ENCODE peak calls at places on chromosome 3, in nine cellular contexts. F is mammary epithelial cell, V is choroid plexus epithelial cell, X is NB4, O is fibroblast of the aortic adventitia, L is cardiac muscle cell, G is mucosa of descending colon, H is endothelial cell of umbilical vein, U is psoas muscle. D is an unnamed sample.

GRCh38 chr3:48982016-48982415 is 8.0 kb upstream of the P4HTM start:
- DNase-seq in F (no peak), V (no peak), X (no peak), O (no peak), L (no peak), G (no peak), H (no peak), U (no peak), D (no peak)

GRCh38 chr3:194572944-194573491 is 60.2 kb downstream of the TMEM44 start:
- DNase-seq in F (peak; percentile 62), V (peak; percentile 70), X (no peak), O (peak; percentile 76), L (no peak), G (no peak), H (no peak), U (no peak), D (peak; percentile 81)

GRCh38 chr3:115100172-115100571 is 46.9 kb downstream of the ZBTB20 start:
- DNase-seq in F (peak; percentile 62), V (peak; percentile 84), X (peak; percentile 1), O (peak; percentile 78), L (peak; percentile 14), G (no peak), H (peak; percentile 74), U (no peak), D (peak; percentile 9)

GRCh38 chr3:110995461-110996226 is 76.0 kb upstream of the NECTIN3 start:
- DNase-seq in F (peak; percentile 55), V (peak; percentile 53), X (peak; percentile 4), O (peak; percentile 3), L (no peak), G (no peak), H (peak; percentile 6), U (no peak), D (peak; percentile 68)

GRCh38 chr3:177135841-177136492 is 61.3 kb downstream of the TBL1XR1 start:
- DNase-seq in F (no peak), V (no peak), X (no peak), O (no peak), L (no peak), G (no peak), H (no peak), U (no peak), D (no peak)

GRCh38 chr3:29384640-29385039 is 103.8 kb downstream of the RBMS3 start:
- DNase-seq in F (peak; percentile 70), V (peak; percentile 79), X (no peak), O (peak; percentile 91), L (peak; percentile 34), G (no peak), H (no peak), U (peak; percentile 30), D (peak; percentile 86)

GRCh38 chr3:121834079-121834730 is 655 bp downstream of the IQCB1 start:
- DNase-seq in F (peak; percentile 37), V (peak; percentile 22), X (peak; percentile 25), O (no peak), L (peak; percentile 26), G (peak; percentile 48), H (peak; percentile 4), U (peak; percentile 17), D (no peak)

GRCh38 chr3:12909710-12910109 is 68.3 kb upstream of the RPL32 start:
- DNase-seq in F (no peak), V (no peak), X (no peak), O (no peak), L (no peak), G (no peak), H (no peak), U (no peak), D (no peak)

GRCh38 chr3:184546252-184546651 is 15.3 kb upstream of the EPHB3 start:
- DNase-seq in F (no peak), V (no peak), X (peak; percentile 48), O (no peak), L (no peak), G (no peak), H (no peak), U (no peak), D (no peak)

GRCh38 chr3:127682576-127682975 is 9.8 kb downstream of the ABTB1 start:
- DNase-seq in F (no peak), V (no peak), X (no peak), O (no peak), L (no peak), G (peak; percentile 17), H (no peak), U (no peak), D (no peak)

GRCh38 chr3:19029837-19030835 is 118.2 kb upstream of the KCNH8 start:
- DNase-seq in F (no peak), V (no peak), X (peak; percentile 2), O (no peak), L (no peak), G (no peak), H (no peak), U (no peak), D (no peak)

GRCh38 chr3:112132975-112133448 is at the start of gene GCSAM:
- DNase-seq in F (peak; percentile 81), V (peak; percentile 17), X (peak; percentile 36), O (no peak), L (no peak), G (no peak), H (no peak), U (peak; percentile 31), D (no peak)

GRCh38 chr3:48432411-48433371 is 2.8 kb upstream of the PLXNB1 start:
- DNase-seq in F (peak; percentile 94), V (peak; percentile 23), X (peak; percentile 44), O (no peak), L (no peak), G (peak; percentile 46), H (no peak), U (no peak), D (no peak)

GRCh38 chr3:174365796-174366195 is 493.3 kb upstream of the NAALADL2 start:
- DNase-seq in F (no peak), V (no peak), X (no peak), O (no peak), L (no peak), G (no peak), H (no peak), U (no peak), D (no peak)

GRCh38 chr3:177694316-177694715 is 497.0 kb upstream of the TBL1XR1 start:
- DNase-seq in F (no peak), V (peak; percentile 91), X (no peak), O (peak; percentile 65), L (no peak), G (no peak), H (peak; percentile 95), U (no peak), D (peak; percentile 71)

GRCh38 chr3:102536479-102536878 is 101.7 kb downstream of the ZPLD1 start:
- DNase-seq in F (peak; percentile 39), V (peak; percentile 66), X (peak; percentile 36), O (peak; percentile 57), L (peak; percentile 31), G (no peak), H (peak; percentile 30), U (no peak), D (no peak)

GRCh38 chr3:55485208-55485791 is 1.8 kb downstream of the WNT5A start:
- DNase-seq in F (peak; percentile 62), V (peak; percentile 91), X (peak; percentile 37), O (peak; percentile 87), L (peak; percentile 94), G (peak; percentile 83), H (peak; percentile 53), U (peak; percentile 79), D (peak; percentile 68)
- H3K4me3 ChIP-seq in F (peak overlapping the region; percentile 55), V (peak overlapping the region; percentile 70), X (no peak overlapping the region), O (peak overlapping the region; percentile 72), L (peak overlapping the region; percentile 70), G (no peak overlapping the region), H (no peak overlapping the region), U (peak overlapping the region; percentile 86), D (peak overlapping the region; percentile 95)

GRCh38 chr3:151926956-151927355 is 53.5 kb downstream of the SUCNR1 start:
- DNase-seq in F (peak; percentile 60), V (peak; percentile 79), X (no peak), O (peak; percentile 87), L (no peak), G (no peak), H (no peak), U (no peak), D (peak; percentile 36)
- H3K4me3 ChIP-seq in F (no peak overlapping the region), V (no peak overlapping the region), X (no peak overlapping the region), O (peak overlapping the region; percentile 11), L (no peak overlapping the region), G (no peak overlapping the region), H (no peak overlapping the region), U (no peak overlapping the region), D (no peak overlapping the region)

DNA sequence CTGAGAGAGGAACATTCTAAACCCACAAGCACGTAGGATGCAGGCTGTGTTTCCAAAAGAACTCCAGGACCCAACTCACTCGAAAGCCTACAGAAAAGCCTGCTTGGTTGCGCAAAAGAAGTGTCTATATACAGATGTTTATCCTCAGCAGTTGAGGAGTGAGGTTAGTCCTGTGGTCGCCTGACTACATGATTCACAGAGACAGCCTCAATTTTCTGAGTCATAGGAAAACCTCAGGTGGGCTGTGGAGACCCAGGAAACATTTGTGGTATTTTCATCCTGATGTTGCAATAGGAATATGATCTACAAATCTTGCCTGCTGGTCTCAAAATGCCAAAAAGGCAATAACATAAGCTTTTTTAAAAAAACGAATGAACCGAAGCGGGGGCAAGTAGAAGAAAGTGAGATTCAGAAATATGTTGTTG is 183.8 kb upstream of the THRB start:
- DNase-seq in F (peak; percentile 94), V (peak; percentile 99), X (peak; percentile 93), O (peak; percentile 83), L (no peak), G (no peak), H (no peak), U (no peak), D (peak; percentile 88)
- H3K4me3 ChIP-seq in F (no peak overlapping the region), V (peak overlapping the region; percentile 23), X (no peak overlapping the region), O (no peak overlapping the region), L (no peak overlapping the region), G (no peak overlapping the region), H (no peak overlapping the region), U (no peak overlapping the region), D (no peak overlapping the region)

GRCh38 chr3:168095611-168096209 is at the start of gene GOLIM4:
- DNase-seq in F (peak; percentile 99), V (peak; percentile 98), X (peak; percentile 98), O (peak; percentile 96), L (peak; percentile 98), G (peak; percentile 97), H (peak; percentile 97), U (peak; percentile 96), D (peak; percentile 96)
- H3K4me3 ChIP-seq in F (peak within 1 kb of the TSS; percentile 94), V (peak within 1 kb of the TSS; percentile 93), X (peak within 1 kb of the TSS; percentile 86), O (peak within 1 kb of the TSS; percentile 90), L (peak within 1 kb of the TSS; percentile 68), G (peak within 1 kb of the TSS; percentile 79), H (peak within 1 kb of the TSS; percentile 78), U (peak within 1 kb of the TSS; percentile 92), D (peak within 1 kb of the TSS; percentile 95)

D was measured in skeletal muscle cell.